ENCODE peak calls at places on chromosomes 2 and 18, in nine cellular contexts. M is GM23338; L is aorta; E is heart right ventricle; B is CD8-positive, alpha-beta T cell; N is ovary; T is brain microvascular endothelial cell; G is GM06990; Q is BJ. V is an unnamed sample.

GRCh38 chr2:46954951-46955571 is 39.5 kb upstream of the MCFD2 start:
- DNase-seq in M (no peak), L (peak; percentile 90), E (peak; percentile 57), B (no peak), N (peak; percentile 79), T (peak; percentile 88), G (no peak), Q (peak; percentile 73), V (no peak)

GRCh38 chr2:217045725-217046475 is 186.0 kb upstream of the TNP1 start:
- DNase-seq in M (no peak), L (no peak), E (no peak), B (no peak), N (no peak), T (no peak), G (no peak), Q (no peak), V (no peak)

GRCh38 chr18:45628979-45629958 is 14.0 kb downstream of the SLC14A2 start:
- DNase-seq in M (no peak), L (no peak), E (no peak), B (no peak), N (no peak), T (peak; percentile 67), G (no peak), Q (no peak), V (no peak)

GRCh38 chr18:79411614-79412526 is 16.1 kb downstream of the NFATC1 start:
- DNase-seq in M (peak; percentile 38), L (peak; percentile 45), E (no peak), B (no peak), N (peak; percentile 35), T (no peak), G (no peak), Q (no peak), V (no peak)

GRCh38 chr18:57743008-57743407 is 60.1 kb downstream of the ATP8B1 start:
- DNase-seq in M (no peak), L (no peak), E (no peak), B (no peak), N (no peak), T (peak; percentile 72), G (no peak), Q (peak; percentile 30), V (no peak)

GRCh38 chr2:223108376-223109100 is 56.5 kb downstream of the KCNE4 start:
- DNase-seq in M (no peak), L (no peak), E (no peak), B (no peak), N (no peak), T (peak; percentile 18), G (no peak), Q (peak; percentile 61), V (no peak)

GRCh38 chr2:219698684-219699439 is 71.4 kb downstream of the SLC4A3 start:
- DNase-seq in M (peak; percentile 36), L (no peak), E (no peak), B (no peak), N (no peak), T (no peak), G (no peak), Q (no peak), V (no peak)

GRCh38 chr2:202831241-202831997 is 40.1 kb downstream of the ICA1L start:
- DNase-seq in M (peak; percentile 73), L (no peak), E (no peak), B (no peak), N (no peak), T (peak; percentile 29), G (peak; percentile 20), Q (no peak), V (no peak)

GRCh38 chr2:12416600-12416999 is 300.1 kb upstream of the TRIB2 start:
- DNase-seq in M (peak; percentile 14), L (peak; percentile 68), E (peak; percentile 61), B (peak; percentile 40), N (peak; percentile 82), T (peak; percentile 50), G (no peak), Q (no peak), V (peak; percentile 91)

GRCh38 chr18:35245719-35246317 is 5.0 kb downstream of the ZNF397 start:
- DNase-seq in M (no peak), L (no peak), E (no peak), B (no peak), N (no peak), T (no peak), G (no peak), Q (no peak), V (no peak)

GRCh38 chr18:50629148-50629631 is 69.3 kb downstream of the MAPK4 start:
- DNase-seq in M (no peak), L (no peak), E (no peak), B (no peak), N (no peak), T (no peak), G (no peak), Q (no peak), V (no peak)

GRCh38 chr18:44680271-44681038 is at the start of gene SETBP1:
- DNase-seq in M (peak; percentile 62), L (peak; percentile 85), E (peak; percentile 68), B (no peak), N (peak; percentile 82), T (no peak), G (peak; percentile 83), Q (no peak), V (no peak)

GRCh38 chr2:238339395-238339780 is 19.1 kb downstream of the TRAF3IP1 start:
- DNase-seq in M (no peak), L (no peak), E (no peak), B (no peak), N (no peak), T (no peak), G (no peak), Q (no peak), V (no peak)

GRCh38 chr2:36696533-36696932 is at the start of gene VIT:
- DNase-seq in M (no peak), L (no peak), E (no peak), B (no peak), N (no peak), T (no peak), G (no peak), Q (no peak), V (no peak)

GRCh38 chr2:22124003-22124402 is 1000.2 kb downstream of the TDRD15 start:
- DNase-seq in M (peak; percentile 31), L (no peak), E (no peak), B (no peak), N (no peak), T (no peak), G (no peak), Q (no peak), V (no peak)

DNA sequence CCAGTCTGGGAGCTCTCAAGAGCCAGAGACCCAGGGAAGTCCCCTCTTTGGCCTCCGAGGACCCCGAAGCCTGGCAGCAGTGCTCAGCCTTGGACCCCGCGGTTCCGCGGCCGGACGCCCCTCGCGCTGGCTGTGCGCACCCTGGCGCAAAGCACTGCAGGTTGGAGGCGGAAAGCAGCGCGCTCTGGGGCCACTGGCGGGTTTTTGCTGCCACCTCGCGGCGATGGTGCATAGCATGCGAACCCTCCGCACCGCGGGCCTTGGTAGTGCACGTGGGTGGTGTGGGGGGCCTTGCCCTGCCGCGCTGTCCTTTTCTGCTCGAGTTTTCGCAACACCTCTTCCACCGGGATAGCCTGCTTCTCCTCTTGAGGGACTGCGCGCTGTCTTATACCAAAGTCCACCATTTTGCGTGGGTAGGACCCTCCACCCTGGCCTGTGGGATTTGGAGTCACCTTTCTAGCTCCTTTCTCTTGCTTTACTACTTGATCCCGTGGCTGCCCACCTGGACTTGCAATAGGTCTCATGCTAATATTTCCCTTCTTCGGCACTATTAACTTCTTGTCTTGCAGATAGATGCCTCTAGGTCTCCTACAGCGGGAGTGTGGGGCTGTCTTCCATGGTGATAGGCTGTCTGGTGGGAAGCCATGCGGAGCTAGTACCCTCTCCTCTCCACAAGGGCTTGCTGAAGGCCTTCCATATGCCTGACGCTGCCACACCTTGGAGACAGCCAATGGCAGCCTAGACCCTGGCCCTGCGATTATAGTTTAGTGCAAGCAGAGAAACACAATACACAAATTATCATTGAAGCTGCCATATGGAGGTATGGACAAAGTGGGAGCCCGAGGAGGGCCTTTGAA is 14.3 kb downstream of the SIX3 start:
- DNase-seq in M (peak; percentile 91), L (peak; percentile 77), E (peak; percentile 79), B (peak; percentile 64), N (peak; percentile 73), T (peak; percentile 47), G (peak; percentile 83), Q (no peak), V (peak; percentile 69)
- H3K4me3 ChIP-seq in M (peak overlapping the region; percentile 54), L (no peak overlapping the region), E (no peak overlapping the region), B (peak overlapping the region; percentile 27), N (no peak overlapping the region), T (peak overlapping the region; percentile 15), G (peak overlapping the region; percentile 39), Q (no peak overlapping the region), V (no peak overlapping the region)

DNA sequence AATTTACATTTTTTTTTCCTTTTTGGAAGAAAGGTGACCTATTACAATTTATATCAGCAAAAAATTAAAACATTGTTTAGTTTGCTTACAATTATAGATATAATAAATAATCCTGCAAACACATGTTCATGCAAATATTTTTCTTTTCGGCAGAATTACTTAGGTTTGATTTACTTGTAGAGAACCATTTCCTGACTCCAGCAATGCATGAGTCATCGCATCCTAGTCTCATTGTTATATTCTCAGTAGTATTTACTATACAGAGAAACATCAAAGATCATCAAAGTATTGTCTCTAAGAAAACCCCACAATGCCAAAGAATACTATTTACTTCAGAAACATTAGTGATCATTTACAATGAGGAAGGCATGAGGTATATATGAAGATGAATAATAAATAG is 40.4 kb upstream of the MTIF2 start:
- DNase-seq in M (no peak), L (no peak), E (no peak), B (no peak), N (no peak), T (peak; percentile 67), G (no peak), Q (peak; percentile 11), V (no peak)
- H3K36me3 ChIP-seq in M (peaks cover 27% of the 10 kb centered on the region), L (no peaks in the 10 kb centered on the region), E (peaks cover 14% of the 10 kb centered on the region), B (no peaks in the 10 kb centered on the region), N (no peaks in the 10 kb centered on the region), T (peaks cover 3% of the 10 kb centered on the region), G (peaks cover 3% of the 10 kb centered on the region), Q (peaks cover 1% of the 10 kb centered on the region), V (no peaks in the 10 kb centered on the region)

GRCh38 chr2:200309296-200309846 is 2.9 kb downstream of the SPATS2L start:
- DNase-seq in M (no peak), L (no peak), E (no peak), B (no peak), N (no peak), T (no peak), G (no peak), Q (no peak), V (no peak)
- H3K4me3 ChIP-seq in M (peak overlapping the region; percentile 84), L (no peak overlapping the region), E (no peak overlapping the region), B (no peak overlapping the region), N (no peak overlapping the region), T (peak overlapping the region; percentile 82), G (no peak overlapping the region), Q (peak overlapping the region; percentile 75), V (no peak overlapping the region)

GRCh38 chr18:22952525-22952924 is 19.4 kb downstream of the RBBP8 start:
- DNase-seq in M (no peak), L (no peak), E (no peak), B (no peak), N (no peak), T (no peak), G (no peak), Q (no peak), V (no peak)
- H3K36me3 ChIP-seq in M (peaks cover 5% of the 10 kb centered on the region), L (no peaks in the 10 kb centered on the region), E (no peaks in the 10 kb centered on the region), B (no peaks in the 10 kb centered on the region), N (no peaks in the 10 kb centered on the region), T (no peaks in the 10 kb centered on the region), G (peaks cover 2% of the 10 kb centered on the region), Q (no peaks in the 10 kb centered on the region), V (peaks cover 4% of the 10 kb centered on the region)

GRCh38 chr2:5699963-5700362 is 7.8 kb downstream of the SOX11 start:
- DNase-seq in M (no peak), L (no peak), E (no peak), B (no peak), N (no peak), T (no peak), G (no peak), Q (no peak), V (no peak)
- H3K4me3 ChIP-seq in M (no peak overlapping the region), L (no peak overlapping the region), E (no peak overlapping the region), B (no peak overlapping the region), N (no peak overlapping the region), T (no peak overlapping the region), G (no peak overlapping the region), Q (no peak overlapping the region), V (no peak overlapping the region)

V was measured in CD4-positive, CD25-positive, alpha-beta regulatory T cell.